ENCODE peak calls at places on chromosome 19, in four cellular contexts. D is HCT116, P is HepG2, A is H1. N is an unnamed sample.

GRCh38 chr19:42313096-42313839 is at the start of gene TMEM145:
- DNase-seq in A (no peak), P (no peak), D (no peak), N (peak; percentile 67)

GRCh38 chr19:40603071-40603718 is 2.0 kb downstream of the LTBP4 start:
- DNase-seq in P (peak; percentile 28), A (no peak), D (no peak), N (no peak)

GRCh38 chr19:10404888-10405808 is 1.8 kb upstream of the CDC37 start:
- DNase-seq in A (no peak), D (no peak), P (no peak), N (no peak)

GRCh38 chr19:56350416-56351045 is 35.9 kb upstream of the ZSCAN5A start:
- DNase-seq in A (no peak), P (peak; percentile 58), D (peak; percentile 24), N (no peak)

GRCh38 chr19:29098091-29098490 is 114.9 kb downstream of the UQCRFS1 start:
- DNase-seq in P (no peak), D (no peak), A (no peak), N (no peak)

GRCh38 chr19:49862411-49863253 is 4.7 kb downstream of the PNKP start:
- DNase-seq in D (no peak), P (peak; percentile 31), A (peak; percentile 62), N (no peak)

GRCh38 chr19:43471091-43471490 is 5.7 kb upstream of the LYPD3 start:
- DNase-seq in P (no peak), D (no peak), A (no peak), N (no peak)

GRCh38 chr19:18292460-18292809 is 11.0 kb upstream of the JUND start:
- DNase-seq in D (no peak), A (no peak), P (no peak), N (peak; percentile 64)

GRCh38 chr19:17806945-17807344 is 12.0 kb downstream of the B3GNT3 start:
- DNase-seq in P (no peak), A (no peak), D (no peak), N (no peak)

GRCh38 chr19:55443045-55443823 is at the start of gene SHISA7:
- DNase-seq in A (no peak), D (no peak), P (no peak), N (no peak)

GRCh38 chr19:12578641-12579040 is 27.4 kb upstream of the ZNF564 start:
- DNase-seq in D (no peak), P (no peak), A (no peak), N (no peak)

GRCh38 chr19:49210901-49211451 is 53.4 kb downstream of the TRPM4 start:
- DNase-seq in P (no peak), D (no peak), A (no peak), N (no peak)

GRCh38 chr19:12913871-12914690 is 5.0 kb downstream of the SYCE2 start:
- DNase-seq in D (no peak), P (peak; percentile 49), A (no peak), N (no peak)

GRCh38 chr19:54108496-54108895 is 5.8 kb downstream of the NDUFA3 start:
- DNase-seq in P (no peak), A (no peak), D (no peak), N (no peak)
- TF ChIP-seq JUND in P (no peak), A (no peak), D (no peak), N (no peak)

GRCh38 chr19:5557691-5558090 is 10.1 kb downstream of the TINCR start:
- DNase-seq in D (no peak), A (no peak), P (no peak), N (no peak)

GRCh38 chr19:5558101-5558621 is 9.6 kb downstream of the TINCR start:
- DNase-seq in P (no peak), D (no peak), A (no peak), N (no peak)

GRCh38 chr19:5553892-5554291 is 13.9 kb downstream of the TINCR start:
- DNase-seq in A (no peak), P (no peak), D (no peak), N (no peak)

GRCh38 chr19:5559804-5560133 is 8.0 kb downstream of the TINCR start:
- DNase-seq in A (no peak), D (no peak), P (no peak), N (no peak)

GRCh38 chr19:5554828-5555227 is 12.9 kb downstream of the TINCR start:
- DNase-seq in D (no peak), P (no peak), A (no peak), N (no peak)
- TF ChIP-seq JUND in D (no peak), P (no peak), A (no peak), N (no peak)

GRCh38 chr19:7867092-7867844 is 6.9 kb downstream of the PRR36 start:
- DNase-seq in D (no peak), P (no peak), A (no peak), N (no peak)
- TF ChIP-seq JUND in D (no peak), P (no peak), A (no peak), N (no peak)

DNA sequence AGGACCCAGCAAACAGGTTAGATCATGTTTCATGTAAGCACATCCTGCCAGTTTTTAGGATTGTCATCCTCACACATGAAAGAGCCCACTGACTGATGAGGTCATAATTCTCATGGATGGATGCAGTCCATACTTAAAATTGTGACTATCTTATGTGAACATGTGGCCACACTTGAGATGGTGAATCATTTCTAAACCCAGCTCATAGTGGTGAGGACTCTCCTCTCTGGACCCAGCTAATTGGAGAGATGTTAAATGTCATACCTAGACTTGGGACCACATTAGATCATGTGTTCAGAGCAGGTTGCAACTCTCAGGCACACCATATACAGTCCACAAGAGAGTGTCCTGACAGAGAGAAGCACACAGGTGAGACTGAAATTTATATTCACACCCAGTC is 24.8 kb upstream of the ZNF254 start:
- DNase-seq in P (no peak), A (no peak), D (no peak), N (no peak)
- TF ChIP-seq JUND in P (no peak), A (no peak), D (no peak), N (no peak)

GRCh38 chr19:2532252-2533071 is 56.5 kb downstream of the GADD45B start:
- DNase-seq in P (no peak), A (no peak), D (peak; percentile 60), N (peak; percentile 54)
- TF ChIP-seq JUND in P (no peak), A (no peak), D (peak; percentile 41), N (no peak)

DNA sequence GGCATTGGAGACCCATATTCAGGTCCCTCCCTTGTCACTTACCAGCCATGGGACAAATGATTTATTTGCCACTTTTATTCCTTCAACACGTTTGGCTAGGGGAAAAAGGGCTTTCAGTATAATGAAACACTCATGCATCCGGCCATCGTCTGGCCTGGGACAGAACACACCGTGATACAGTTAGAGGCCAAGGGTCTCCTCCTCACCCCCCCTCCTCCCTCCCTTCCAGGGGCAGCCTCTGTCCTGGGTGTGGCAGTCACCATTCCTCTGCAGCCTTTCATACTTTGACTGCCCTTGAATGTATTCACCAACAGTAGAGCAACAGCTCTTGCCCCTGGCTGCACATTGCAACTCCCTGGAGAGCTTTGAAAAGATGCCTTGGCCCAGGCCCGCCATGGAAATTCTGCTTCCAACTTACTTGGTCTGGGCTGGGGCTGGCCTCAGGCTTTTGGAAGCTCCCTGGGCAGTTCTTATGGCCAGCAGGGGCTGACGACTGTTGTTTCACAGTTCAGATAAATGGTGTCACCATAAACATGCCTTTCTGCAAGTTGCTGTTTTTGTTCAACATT is 3.0 kb downstream of the PAK4 start:
- DNase-seq in D (no peak), P (no peak), A (no peak), N (no peak)
- TF ChIP-seq JUND in D (no peak), P (no peak), A (no peak), N (no peak)

GRCh38 chr19:38263696-38264485 is 482 bp upstream of the SPINT2 start:
- DNase-seq in D (peak; percentile 83), A (peak; percentile 80), P (peak; percentile 35), N (peak; percentile 80)
- TF ChIP-seq JUND in D (no peak), A (no peak), P (no peak), N (no peak)

GRCh38 chr19:32567486-32567885 is 13.5 kb upstream of the PDCD5 start:
- DNase-seq in D (no peak), A (no peak), P (no peak), N (no peak)

GRCh38 chr19:32570081-32570785 is 10.8 kb upstream of the PDCD5 start:
- DNase-seq in P (peak; percentile 62), A (no peak), D (peak; percentile 26), N (peak; percentile 77)

GRCh38 chr19:32563761-32564160 is 17.2 kb upstream of the PDCD5 start:
- DNase-seq in A (no peak), D (no peak), P (no peak), N (no peak)

GRCh38 chr19:32566246-32566830 is 14.7 kb upstream of the PDCD5 start:
- DNase-seq in P (no peak), D (no peak), A (no peak), N (no peak)
- TF ChIP-seq JUND in P (no peak), D (no peak), A (no peak), N (no peak)

GRCh38 chr19:48103922-48104321 is 6.7 kb downstream of the PLA2G4C start:
- DNase-seq in P (no peak), D (no peak), A (no peak), N (no peak)

DNA sequence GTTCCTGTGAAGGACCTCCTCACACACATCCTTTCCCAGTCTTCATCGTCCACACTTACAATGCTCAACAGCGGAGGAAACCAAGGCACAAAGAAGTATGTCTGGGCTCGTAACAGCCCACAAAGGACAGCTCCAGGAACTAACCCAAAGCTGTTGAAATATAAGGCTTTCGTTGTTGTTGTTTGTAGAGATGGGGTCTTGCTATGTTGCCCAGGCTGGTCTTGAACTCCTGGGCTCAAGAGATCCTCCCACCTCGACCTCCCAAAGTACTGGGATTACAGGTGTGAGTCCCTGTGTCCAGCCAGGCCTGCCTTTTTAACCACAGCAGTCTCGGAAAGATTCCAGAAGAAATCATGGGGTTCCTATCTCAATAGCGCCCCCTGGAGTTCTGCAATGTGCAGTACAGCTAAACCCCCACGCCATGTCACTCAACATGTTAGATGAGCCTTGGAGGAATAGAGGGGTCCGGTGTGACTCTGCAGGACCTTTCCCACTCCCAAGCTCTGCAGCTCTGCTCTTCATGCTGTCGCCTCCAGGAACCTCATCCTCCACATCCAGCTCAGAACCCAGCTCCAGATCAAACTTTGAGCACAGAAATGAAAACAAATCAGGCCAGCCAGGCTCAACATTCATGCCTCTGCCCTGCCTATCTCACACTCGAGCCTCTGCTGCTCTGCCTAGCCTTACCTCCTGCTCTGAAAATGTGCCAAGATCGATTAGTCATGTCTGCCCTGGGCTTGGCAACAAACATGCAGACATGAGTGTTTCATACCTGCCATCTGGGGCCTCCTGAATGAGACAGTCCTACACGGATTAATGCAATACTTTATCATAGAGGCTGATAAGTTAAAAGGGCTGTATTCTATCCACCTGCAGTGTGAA is 7.5 kb downstream of the PLA2G4C start:
- DNase-seq in D (peak; percentile 75), P (peak; percentile 53), A (no peak), N (peak; percentile 88)
- TF ChIP-seq JUND in D (no peak), P (no peak), A (no peak), N (no peak)

GRCh38 chr19:51699170-51699569 is 6.0 kb downstream of the SPACA6 start:
- DNase-seq in D (no peak), A (no peak), P (no peak), N (no peak)
- TF ChIP-seq JUND in D (no peak), A (no peak), P (no peak), N (no peak)